ENCODE peak calls at places on chromosomes 2 and 18, in five cellular contexts. H is CD4-positive, CD25-positive, alpha-beta regulatory T cell; Z is esophagus squamous epithelium; G is OCI-LY7; Y is naive thymus-derived CD4-positive, alpha-beta T cell. X is an unnamed sample. For H3K36me3, the result is how much of the 10 kb centered on the place peaks cover.

GRCh38 chr2:147989809-147990403 is 30.6 kb downstream of the ORC4 start:
- DNase-seq in H (peak), Z (no peak), G (peak), Y (peak), X (no peak)

GRCh38 chr18:5294113-5294617 is 1.4 kb downstream of the ZBTB14 start:
- DNase-seq in H (no peak), Z (peak), G (no peak), Y (peak), X (no peak)

GRCh38 chr2:8534729-8535397 is 147.0 kb upstream of the ID2 start:
- DNase-seq in H (no peak), Z (no peak), G (peak), Y (no peak), X (peak)

GRCh38 chr2:142758973-142759372 is 118.5 kb upstream of the KYNU start:
- DNase-seq in H (no peak), Z (no peak), G (no peak), Y (no peak), X (no peak)

GRCh38 chr2:1605102-1605501 is 139.2 kb downstream of the PXDN start:
- DNase-seq in H (no peak), Z (no peak), G (no peak), Y (no peak), X (no peak)

GRCh38 chr2:179096090-179096489 is 46.2 kb upstream of the CCDC141 start:
- DNase-seq in H (peak), Z (no peak), G (peak), Y (peak), X (no peak)

GRCh38 chr2:225398372-225398771 is 1.1 kb upstream of the NYAP2 start:
- DNase-seq in H (no peak), Z (no peak), G (no peak), Y (no peak), X (no peak)

GRCh38 chr2:120448961-120449421 is 103.1 kb downstream of the INHBB start:
- DNase-seq in H (no peak), Z (no peak), G (no peak), Y (no peak), X (peak)

GRCh38 chr18:28176933-28177827 is at the start of gene CDH2:
- DNase-seq in H (no peak), Z (no peak), G (no peak), Y (no peak), X (peak)

GRCh38 chr2:28161466-28161865 is 231.2 kb upstream of the FOSL2 start:
- DNase-seq in H (no peak), Z (no peak), G (no peak), Y (no peak), X (no peak)

GRCh38 chr2:179538406-179538805 is 273.8 kb upstream of the SESTD1 start:
- DNase-seq in H (no peak), Z (no peak), G (no peak), Y (no peak), X (no peak)

GRCh38 chr2:219325657-219326056 is 6.9 kb downstream of the RESP18 start:
- DNase-seq in H (no peak), Z (no peak), G (no peak), Y (no peak), X (no peak)

GRCh38 chr18:26867471-26867870 is 2.0 kb upstream of the AQP4 start:
- DNase-seq in H (no peak), Z (no peak), G (no peak), Y (no peak), X (no peak)

GRCh38 chr2:105271393-105272045 is 30.0 kb downstream of the GPR45 start:
- DNase-seq in H (no peak), Z (no peak), G (no peak), Y (no peak), X (no peak)

GRCh38 chr18:27595121-27595848 is 410.2 kb upstream of the CHST9 start:
- DNase-seq in H (no peak), Z (no peak), G (no peak), Y (no peak), X (no peak)

GRCh38 chr2:8239402-8240127 is 442.3 kb upstream of the ID2 start:
- DNase-seq in H (no peak), Z (no peak), G (no peak), Y (no peak), X (no peak)

GRCh38 chr2:37895135-37895534 is 30.0 kb upstream of the RMDN2 start:
- DNase-seq in H (no peak), Z (no peak), G (no peak), Y (no peak), X (no peak)

GRCh38 chr2:112006076-112006410 is 49.0 kb upstream of the TMEM87B start:
- DNase-seq in H (no peak), Z (no peak), G (no peak), Y (no peak), X (no peak)

GRCh38 chr2:20706786-20707185 is 39.8 kb downstream of the GDF7 start:
- DNase-seq in H (no peak), Z (no peak), G (no peak), Y (no peak), X (no peak)

GRCh38 chr2:20702563-20702962 is 35.6 kb downstream of the GDF7 start:
- DNase-seq in H (no peak), Z (no peak), G (no peak), Y (no peak), X (no peak)

GRCh38 chr2:20707601-20708000 is 40.7 kb downstream of the GDF7 start:
- DNase-seq in H (no peak), Z (no peak), G (no peak), Y (no peak), X (no peak)

GRCh38 chr2:20704886-20705285 is 37.9 kb downstream of the GDF7 start:
- DNase-seq in H (no peak), Z (no peak), G (no peak), Y (no peak), X (no peak)

DNA sequence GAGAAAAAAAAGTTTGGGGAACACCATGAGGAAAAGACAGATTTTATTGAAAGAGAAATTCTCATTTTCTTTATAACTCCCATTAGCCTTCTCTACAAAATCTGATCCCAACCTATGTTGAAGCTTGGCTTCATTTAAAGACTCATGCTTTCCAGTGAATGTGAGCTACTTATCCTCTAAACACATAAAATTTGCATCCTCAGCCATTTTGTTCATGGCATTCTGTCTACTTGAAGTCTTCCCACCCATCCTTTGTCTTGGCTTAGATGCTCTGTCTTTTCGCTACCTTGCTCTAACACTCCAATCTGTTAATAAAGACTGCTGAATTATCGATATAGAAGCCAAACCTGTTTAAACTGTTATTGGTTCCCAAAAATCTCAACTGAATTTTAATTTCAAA is 39.3 kb downstream of the GDF7 start:
- DNase-seq in H (no peak), Z (no peak), G (no peak), Y (no peak), X (no peak)
- H3K36me3 ChIP-seq in H (under half), Z (under half), G (under half), Y (under half), X (under half)

GRCh38 chr2:74391209-74391579 is 11.1 kb upstream of the DCTN1 start:
- DNase-seq in H (no peak), Z (no peak), G (no peak), Y (no peak), X (no peak)

GRCh38 chr2:74393525-74393924 is 13.4 kb upstream of the DCTN1 start:
- DNase-seq in H (no peak), Z (no peak), G (no peak), Y (no peak), X (no peak)

GRCh38 chr2:74391580-74392448 is 11.7 kb upstream of the DCTN1 start:
- DNase-seq in H (peak), Z (peak), G (peak), Y (peak), X (peak)

GRCh38 chr2:74390601-74391000 is 10.5 kb upstream of the DCTN1 start:
- DNase-seq in H (no peak), Z (no peak), G (no peak), Y (no peak), X (no peak)

GRCh38 chr2:74392449-74392743 is 12.3 kb upstream of the DCTN1 start:
- DNase-seq in H (no peak), Z (no peak), G (no peak), Y (no peak), X (no peak)
- H3K4me3 ChIP-seq in H (no peak), Z (peak), G (peak), Y (no peak), X (no peak)

GRCh38 chr2:208311321-208311720 is 45.3 kb downstream of the PIKFYVE start:
- DNase-seq in H (no peak), Z (no peak), G (no peak), Y (no peak), X (no peak)
- H3K36me3 ChIP-seq in H (under half), Z (under half), G (half or more), Y (under half), X (under half)

GRCh38 chr2:176140520-176141317 is 10.6 kb upstream of the HOXD4 start:
- DNase-seq in H (peak), Z (no peak), G (peak), Y (peak), X (peak)

GRCh38 chr2:176139170-176139611 is 9.7 kb downstream of the HOXD8 start:
- DNase-seq in H (no peak), Z (no peak), G (no peak), Y (no peak), X (peak)

GRCh38 chr2:176138526-176139169 is 9.1 kb downstream of the HOXD8 start:
- DNase-seq in H (no peak), Z (no peak), G (no peak), Y (no peak), X (peak)

GRCh38 chr2:176139621-176140020 is 10.1 kb downstream of the HOXD8 start:
- DNase-seq in H (no peak), Z (no peak), G (no peak), Y (no peak), X (no peak)

DNA sequence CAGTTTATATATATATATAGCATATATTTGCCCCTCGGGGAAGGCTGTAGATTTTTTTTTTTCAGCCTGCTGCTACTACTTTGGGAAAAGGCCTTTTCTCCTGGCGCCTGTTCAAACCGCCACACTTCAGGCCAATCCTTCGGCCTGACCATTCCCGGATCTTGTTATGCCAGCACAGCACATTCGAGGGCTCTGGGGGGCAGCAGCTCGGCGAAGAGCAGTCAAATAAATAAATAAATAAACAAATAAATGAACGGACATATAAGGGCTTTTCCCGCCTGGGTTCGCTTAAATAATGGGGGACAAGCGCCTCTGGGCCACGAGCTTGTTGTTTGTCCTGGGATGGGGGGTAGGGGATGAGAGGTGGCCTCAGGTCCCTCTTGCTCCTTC is 10.6 kb downstream of the HOXD8 start:
- DNase-seq in H (no peak), Z (no peak), G (no peak), Y (no peak), X (peak)
- H3K4me3 ChIP-seq in H (no peak), Z (peak), G (no peak), Y (no peak), X (peak)

DNA sequence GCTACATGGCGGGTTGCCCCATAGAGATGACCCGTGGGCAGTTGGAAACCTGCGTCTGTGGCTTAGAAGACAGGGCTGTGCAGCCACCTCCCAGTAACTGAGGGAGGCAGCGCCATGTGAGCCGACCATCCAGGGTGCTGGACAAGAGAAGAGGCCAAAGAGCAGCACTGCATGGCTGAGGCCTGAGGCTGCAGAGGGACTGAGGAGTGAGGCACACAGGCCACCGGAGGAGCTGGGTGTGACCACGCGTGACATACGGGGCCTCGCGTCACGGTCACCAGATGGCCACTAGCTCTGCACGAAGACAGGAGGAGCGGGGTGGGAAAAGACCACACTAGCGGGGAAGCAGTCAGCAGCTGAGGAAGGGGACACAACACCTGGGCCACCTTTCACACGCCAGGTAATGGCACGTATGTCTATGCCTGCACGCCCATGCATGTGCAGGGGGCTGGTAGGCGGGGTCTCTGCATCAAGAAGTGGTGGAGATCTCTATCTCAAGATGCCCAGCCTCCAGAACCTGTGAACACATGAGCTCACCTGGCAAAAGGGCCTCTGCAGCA is 61.4 kb downstream of the NDUFA10 start:
- DNase-seq in H (no peak), Z (no peak), G (no peak), Y (no peak), X (no peak)
- H3K36me3 ChIP-seq in H (half or more), Z (under half), G (half or more), Y (half or more), X (under half)

GRCh38 chr2:165373322-165374025 is 96.0 kb upstream of the CSRNP3 start:
- DNase-seq in H (no peak), Z (no peak), G (no peak), Y (no peak), X (no peak)
- H3K4me3 ChIP-seq in H (no peak), Z (no peak), G (no peak), Y (no peak), X (no peak)

DNA sequence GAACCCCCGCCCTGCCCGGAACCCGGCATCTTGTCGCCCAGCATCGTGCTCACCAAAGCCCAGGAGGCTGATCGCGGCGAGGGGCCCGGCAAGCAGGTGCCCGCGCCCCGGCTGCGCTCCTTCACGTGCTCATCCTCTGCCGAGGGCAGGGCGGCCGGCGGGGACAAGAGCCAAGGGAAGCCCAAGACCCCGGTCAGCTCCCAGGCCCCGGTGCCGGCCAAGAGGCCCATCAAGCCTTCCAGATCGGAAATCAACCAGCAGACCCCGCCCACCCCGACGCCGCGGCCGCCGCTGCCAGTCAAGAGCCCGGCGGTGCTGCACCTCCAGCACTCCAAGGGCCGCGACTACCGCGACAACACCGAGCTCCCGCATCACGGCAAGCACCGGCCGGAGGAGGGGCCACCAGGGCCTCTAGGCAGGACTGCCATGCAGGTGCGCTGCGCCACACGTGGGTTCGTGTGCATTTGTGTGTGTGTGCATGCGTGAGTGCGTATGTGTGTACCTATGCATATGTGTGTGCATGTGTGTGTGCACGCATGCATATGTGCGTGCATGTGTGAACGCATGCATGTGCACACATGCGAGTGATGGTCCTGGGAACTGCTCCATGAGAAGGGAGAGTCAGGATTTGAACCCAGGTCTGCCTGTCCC is 47.1 kb upstream of the ATG16L1 start:
- DNase-seq in H (no peak), Z (no peak), G (no peak), Y (no peak), X (no peak)
- H3K36me3 ChIP-seq in H (half or more), Z (under half), G (under half), Y (half or more), X (under half)

DNA sequence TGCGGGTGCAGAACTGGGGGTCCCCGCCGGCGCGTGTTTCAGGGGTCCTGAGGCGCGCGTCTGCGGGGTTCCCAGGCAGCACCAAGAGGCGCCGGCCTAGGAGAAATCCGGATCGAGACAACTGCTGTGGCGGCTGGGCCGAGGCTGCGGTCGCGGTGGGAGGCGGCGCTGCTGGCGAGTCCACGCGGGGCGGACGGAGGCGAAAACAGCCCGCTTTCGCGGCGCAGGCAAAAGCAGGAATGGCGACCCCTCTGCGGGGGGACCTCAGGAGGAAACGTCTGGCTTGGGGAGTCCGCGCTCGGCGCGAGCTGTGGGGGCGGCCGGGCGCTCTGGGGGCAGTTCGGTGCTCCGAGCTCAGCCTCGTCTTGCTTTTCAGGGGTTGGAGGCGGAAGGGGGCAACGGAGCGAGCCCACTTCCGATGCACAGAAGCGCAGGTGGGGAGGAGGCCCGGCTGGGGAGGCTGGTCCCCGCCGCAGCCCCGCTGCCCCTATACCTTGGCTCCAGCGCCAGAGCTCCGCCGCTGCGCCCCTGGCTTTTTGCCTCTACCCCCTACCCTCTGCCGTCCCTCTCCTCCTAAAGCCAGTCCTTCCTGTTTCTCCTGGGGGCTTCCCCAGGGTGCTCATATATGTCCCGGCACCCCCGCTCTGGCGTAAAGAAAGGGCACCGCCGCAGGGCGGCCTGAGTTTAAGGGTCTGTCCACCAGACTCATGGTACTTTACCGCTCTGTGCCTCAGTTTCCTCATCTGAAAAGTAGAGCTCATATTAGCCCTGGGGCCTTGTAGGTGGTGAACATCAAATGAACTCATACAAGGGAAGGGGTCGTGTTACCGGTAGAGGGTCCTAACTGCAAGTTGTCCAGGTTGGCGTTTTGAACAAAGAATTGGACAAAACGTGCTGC is 81.3 kb upstream of the LDLRAD4 start:
- DNase-seq in H (peak), Z (no peak), G (no peak), Y (peak), X (peak)
- H3K4me3 ChIP-seq in H (peak), Z (peak), G (no peak), Y (peak), X (peak)

GRCh38 chr2:196917802-196918201 is 8.7 kb downstream of the PGAP1 start:
- DNase-seq in H (no peak), Z (no peak), G (no peak), Y (no peak), X (no peak)

GRCh38 chr2:196915512-196916189 is 10.9 kb downstream of the PGAP1 start:
- DNase-seq in H (peak), Z (no peak), G (no peak), Y (no peak), X (no peak)

GRCh38 chr2:196924051-196924450 is 2.5 kb downstream of the PGAP1 start:
- DNase-seq in H (no peak), Z (no peak), G (no peak), Y (no peak), X (no peak)

GRCh38 chr2:196914867-196915465 is 11.5 kb downstream of the PGAP1 start:
- DNase-seq in H (peak), Z (no peak), G (no peak), Y (peak), X (no peak)

GRCh38 chr2:196918927-196919326 is 7.6 kb downstream of the PGAP1 start:
- DNase-seq in H (no peak), Z (no peak), G (no peak), Y (no peak), X (no peak)
- H3K36me3 ChIP-seq in H (under half), Z (under half), G (under half), Y (under half), X (under half)

GRCh38 chr2:46318579-46319460 is 21.6 kb downstream of the EPAS1 start:
- DNase-seq in H (no peak), Z (no peak), G (no peak), Y (no peak), X (no peak)

GRCh38 chr2:46314065-46314835 is 17.0 kb downstream of the EPAS1 start:
- DNase-seq in H (no peak), Z (no peak), G (no peak), Y (no peak), X (no peak)

GRCh38 chr2:46313063-46313462 is 15.9 kb downstream of the EPAS1 start:
- DNase-seq in H (no peak), Z (no peak), G (no peak), Y (no peak), X (no peak)

GRCh38 chr2:46317092-46317486 is 19.9 kb downstream of the EPAS1 start:
- DNase-seq in H (no peak), Z (no peak), G (no peak), Y (no peak), X (no peak)

DNA sequence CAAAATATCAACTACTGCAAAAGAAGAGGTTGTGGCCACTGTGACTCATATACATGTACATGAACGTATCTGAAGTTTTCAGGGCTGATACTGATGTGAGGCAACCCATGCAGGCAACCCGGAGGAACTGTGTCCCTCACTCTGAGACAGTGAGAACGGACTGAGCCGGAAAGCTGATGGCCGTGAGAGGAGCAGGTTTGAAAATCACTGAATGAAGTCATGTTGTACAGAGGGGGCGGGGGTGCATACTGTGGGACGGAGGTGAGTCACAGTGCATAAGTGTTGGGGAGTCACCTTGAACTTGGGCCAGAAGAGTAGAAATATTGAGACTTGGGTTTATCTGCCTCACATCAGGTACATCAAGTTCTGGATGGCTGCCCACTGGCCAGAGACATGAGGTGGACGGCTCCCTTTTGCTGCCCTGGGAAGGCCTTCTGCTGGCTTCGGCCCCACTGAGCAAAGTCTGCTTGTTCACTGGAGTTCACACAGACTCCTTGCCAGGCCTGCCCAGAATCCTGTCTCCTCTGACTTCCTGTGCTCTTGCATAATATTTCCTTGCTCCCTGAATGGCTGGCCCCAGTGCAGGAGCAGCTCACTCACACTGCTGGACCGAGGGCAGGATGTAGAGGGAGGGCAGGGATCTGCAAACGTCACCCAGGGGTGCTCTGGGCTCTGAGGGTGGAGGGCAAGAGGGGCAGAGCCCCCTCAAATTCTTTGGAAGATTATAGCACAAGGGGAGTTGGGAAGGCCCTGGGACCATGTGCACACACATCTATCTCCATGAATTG is 18.1 kb downstream of the EPAS1 start:
- DNase-seq in H (no peak), Z (peak), G (no peak), Y (no peak), X (peak)
- H3K4me3 ChIP-seq in H (no peak), Z (peak), G (no peak), Y (no peak), X (no peak)